ENCODE peak calls at places on chromosomes 16 and 17, in four cellular contexts. L, F, K and T are unnamed samples.

GRCh38 chr16:1154291-1154886 is 1.5 kb downstream of the CACNA1H start:
- DNase-seq in F (peak; percentile 41), K (no peak), L (no peak), T (no peak)

GRCh38 chr17:50708050-50709000 is 611 bp upstream of the ANKRD40 start:
- DNase-seq in K (no peak), L (no peak), F (no peak), T (no peak)

GRCh38 chr17:41494524-41494923 is 4.8 kb upstream of the KRT36 start:
- DNase-seq in F (no peak), L (no peak), K (no peak), T (no peak)

GRCh38 chr17:20992987-20993862 is 49.6 kb downstream of the USP22 start:
- DNase-seq in K (peak; percentile 77), L (peak; percentile 82), F (peak; percentile 55), T (peak; percentile 89)

GRCh38 chr16:2468725-2469398 is 2.2 kb upstream of the NTN3 start:
- DNase-seq in K (peak; percentile 42), L (peak; percentile 62), F (no peak), T (peak; percentile 59)

GRCh38 chr17:78665952-78666920 is 89.0 kb upstream of the DNAH17 start:
- DNase-seq in F (peak; percentile 51), L (peak; percentile 64), K (no peak), T (no peak)

GRCh38 chr17:54771409-54771808 is 129.2 kb upstream of the TOM1L1 start:
- DNase-seq in F (no peak), K (no peak), L (no peak), T (peak; percentile 0)

GRCh38 chr17:80252871-80253270 is 7.8 kb upstream of the RNF213 start:
- DNase-seq in F (peak; percentile 28), K (no peak), L (peak; percentile 88), T (no peak)

GRCh38 chr16:27752241-27752640 is 202.3 kb downstream of the KATNIP start:
- DNase-seq in F (no peak), L (no peak), K (no peak), T (no peak)

GRCh38 chr16:89189358-89190025 is 10.8 kb downstream of the SLC22A31 start:
- DNase-seq in K (no peak), F (no peak), L (no peak), T (no peak)